ENCODE peak calls at places on chromosome 14, in four cellular contexts. A, D, I and S are unnamed samples. For H3K27me3, the result is how much of the 10 kb centered on the place peaks cover.

GRCh38 chr14:49897965-49898364 is 5.1 kb downstream of the ARF6 start:
- DNase-seq in I (no peak), A (no peak), D (no peak), S (no peak)

GRCh38 chr14:73234586-73235394 is 2.5 kb upstream of the PAPLN start:
- DNase-seq in A (no peak), I (no peak), D (no peak), S (no peak)

GRCh38 chr14:99946652-99947489 is 118.4 kb upstream of the EVL start:
- DNase-seq in A (peak), I (no peak), D (peak), S (peak)

GRCh38 chr14:73725116-73726024 is 11.2 kb upstream of the PNMA1 start:
- DNase-seq in I (no peak), A (no peak), D (no peak), S (no peak)

GRCh38 chr14:86955955-86956354 is 1037.0 kb downstream of the GALC start:
- DNase-seq in A (no peak), I (no peak), D (no peak), S (no peak)

GRCh38 chr14:68811161-68811560 is 18.3 kb upstream of the ZFP36L1 start:
- DNase-seq in D (no peak), I (no peak), A (no peak), S (no peak)

GRCh38 chr14:68657300-68658028 is 135.4 kb downstream of the ZFP36L1 start:
- DNase-seq in A (no peak), D (no peak), I (no peak), S (no peak)

GRCh38 chr14:103801459-103801858 is 45.9 kb downstream of the PPP1R13B start:
- DNase-seq in I (no peak), A (no peak), D (no peak), S (no peak)

GRCh38 chr14:99602788-99603415 is 1.1 kb downstream of the CCDC85C start:
- DNase-seq in A (no peak), D (no peak), I (no peak), S (no peak)

GRCh38 chr14:21721504-21721903 is 47.9 kb upstream of the OR4E1 start:
- DNase-seq in I (no peak), D (no peak), A (no peak), S (no peak)
- H3K27me3 ChIP-seq in I (under half), D (under half), A (under half), S (under half)

GRCh38 chr14:104859900-104860299 is 5.2 kb upstream of the CEP170B start:
- DNase-seq in D (no peak), I (no peak), A (no peak), S (no peak)

GRCh38 chr14:104855532-104856090 is 9.5 kb upstream of the CEP170B start:
- DNase-seq in A (no peak), D (no peak), I (no peak), S (no peak)

GRCh38 chr14:104858811-104859426 is 6.1 kb upstream of the CEP170B start:
- DNase-seq in D (no peak), I (no peak), A (no peak), S (no peak)

GRCh38 chr14:104856157-104856868 is 8.8 kb upstream of the CEP170B start:
- DNase-seq in A (no peak), D (no peak), I (no peak), S (no peak)

GRCh38 chr14:104856869-104857860 is 7.9 kb upstream of the CEP170B start:
- DNase-seq in D (no peak), A (no peak), I (no peak), S (no peak)
- H3K27me3 ChIP-seq in D (under half), A (under half), I (under half), S (under half)

DNA sequence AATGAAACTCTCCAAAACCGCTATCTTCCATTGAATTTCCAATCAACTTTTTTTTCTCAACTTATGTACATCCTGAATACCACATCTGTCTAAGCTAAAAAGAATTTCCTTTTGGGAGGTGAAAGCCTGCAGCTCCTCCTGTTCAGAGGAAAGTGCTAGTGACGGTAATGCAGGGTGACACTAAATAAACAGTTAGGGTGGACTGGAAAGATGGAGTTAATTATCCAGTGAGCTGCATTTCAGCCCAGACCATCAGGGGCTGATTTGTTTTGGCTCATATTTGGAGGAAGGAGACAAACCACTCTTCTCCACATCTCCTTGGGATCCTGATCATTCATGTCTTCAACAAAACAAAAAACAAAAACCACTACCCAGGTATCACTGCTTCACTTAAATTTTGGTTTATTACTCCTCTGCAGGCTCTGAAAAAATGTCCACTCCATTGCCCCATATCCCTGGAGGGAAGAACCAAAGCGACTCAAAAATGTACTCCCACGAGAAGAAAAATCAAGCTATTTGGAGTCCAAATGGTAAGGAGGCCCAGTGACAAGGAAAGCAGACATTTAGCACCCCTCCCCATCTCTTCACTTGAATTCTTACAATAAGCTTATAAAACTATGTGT is 5.1 kb upstream of the SIX1 start:
- DNase-seq in A (no peak), I (no peak), D (no peak), S (no peak)
- H3K27me3 ChIP-seq in A (half or more), I (half or more), D (under half), S (half or more)

GRCh38 chr14:97367278-97367677 is 570.1 kb downstream of the VRK1 start:
- DNase-seq in D (no peak), I (no peak), A (no peak), S (no peak)
- H3K27me3 ChIP-seq in D (under half), I (under half), A (under half), S (under half)

GRCh38 chr14:35534130-35534883 is at the start of gene INSM2:
- DNase-seq in I (peak), D (no peak), A (no peak), S (no peak)

GRCh38 chr14:35532783-35533356 is 1.1 kb upstream of the INSM2 start:
- DNase-seq in D (no peak), A (peak), I (no peak), S (no peak)

GRCh38 chr14:35533357-35534129 is 421 bp upstream of the INSM2 start:
- DNase-seq in I (peak), D (peak), A (peak), S (peak)

GRCh38 chr14:35535794-35536112 is 1.8 kb downstream of the INSM2 start:
- DNase-seq in I (no peak), D (no peak), A (no peak), S (no peak)

DNA sequence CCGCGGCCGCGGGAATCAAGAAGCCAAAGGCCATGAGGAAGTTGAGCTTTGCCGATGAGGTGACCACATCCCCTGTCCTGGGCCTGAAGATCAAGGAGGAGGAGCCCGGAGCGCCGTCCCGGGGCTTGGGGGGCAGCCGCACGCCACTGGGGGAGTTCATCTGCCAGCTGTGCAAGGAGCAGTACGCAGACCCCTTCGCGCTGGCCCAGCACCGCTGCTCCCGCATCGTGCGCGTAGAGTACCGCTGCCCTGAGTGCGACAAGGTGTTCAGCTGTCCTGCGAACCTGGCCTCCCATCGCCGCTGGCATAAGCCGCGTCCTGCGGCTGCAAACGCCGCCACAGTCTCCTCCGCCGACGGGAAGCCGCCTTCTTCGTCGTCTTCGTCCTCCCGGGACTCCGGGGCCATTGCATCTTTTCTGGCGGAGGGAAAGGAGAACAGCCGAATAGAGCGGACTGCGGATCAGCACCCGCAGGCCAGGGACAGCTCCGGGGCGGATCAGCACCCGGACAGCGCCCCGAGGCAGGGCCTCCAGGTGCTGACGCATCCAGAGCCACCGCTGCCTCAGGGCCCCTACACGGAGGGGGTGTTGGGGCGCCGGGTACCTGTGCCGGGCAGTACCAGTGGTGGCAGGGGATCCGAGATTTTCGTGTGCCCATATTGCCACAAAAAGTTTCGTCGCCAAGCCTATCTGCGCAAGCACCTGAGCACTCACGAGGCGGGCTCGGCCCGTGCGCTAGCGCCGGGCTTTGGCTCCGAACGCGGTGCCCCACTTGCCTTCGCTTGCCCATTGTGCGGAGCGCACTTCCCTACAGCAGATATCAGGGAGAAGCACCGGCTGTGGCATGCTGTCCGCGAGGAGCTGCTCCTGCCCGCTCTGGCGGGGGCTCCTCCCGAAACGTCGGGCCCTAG is 1.2 kb downstream of the INSM2 start:
- DNase-seq in D (peak), A (peak), I (peak), S (peak)
- H3K27me3 ChIP-seq in D (under half), A (under half), I (half or more), S (under half)

GRCh38 chr14:44461811-44462210 is 45.3 kb downstream of the FSCB start:
- DNase-seq in A (no peak), I (no peak), D (no peak), S (no peak)
- H3K27me3 ChIP-seq in A (under half), I (under half), D (under half), S (under half)